ENCODE peak calls at places on chromosomes 1 and 21, in six cellular contexts. T, A, H, F, M and V are unnamed samples.

GRCh38 chr1:18556364-18556763 is 74.3 kb upstream of the PAX7 start:
- DNase-seq in T (peak), A (no peak), H (no peak), F (peak), M (no peak), V (peak)

GRCh38 chr1:53587252-53587992 is 128.2 kb downstream of the DMRTB1 start:
- DNase-seq in T (no peak), A (no peak), H (peak), F (no peak), M (no peak), V (no peak)

GRCh38 chr1:53090227-53091147 is 28.5 kb downstream of the PODN start:
- DNase-seq in T (no peak), A (no peak), H (no peak), F (no peak), M (no peak), V (peak)

GRCh38 chr1:85952460-85952859 is 204.1 kb downstream of the COL24A1 start:
- DNase-seq in T (peak), A (no peak), H (no peak), F (no peak), M (peak), V (no peak)

GRCh38 chr1:44950892-44951291 is 35.5 kb downstream of the EIF2B3 start:
- DNase-seq in T (no peak), A (no peak), H (no peak), F (no peak), M (no peak), V (no peak)

GRCh38 chr1:224867715-224868114 is 61.8 kb upstream of the DNAH14 start:
- DNase-seq in T (no peak), A (no peak), H (no peak), F (no peak), M (peak), V (no peak)

GRCh38 chr1:234326493-234327366 is 46.5 kb upstream of the COA6 start:
- DNase-seq in T (peak), A (peak), H (peak), F (peak), M (peak), V (peak)

GRCh38 chr1:119371800-119372199 is 3.2 kb downstream of the HAO2 start:
- DNase-seq in T (no peak), A (no peak), H (no peak), F (no peak), M (no peak), V (no peak)

GRCh38 chr1:78229344-78229743 is 183.6 kb downstream of the GIPC2 start:
- DNase-seq in T (peak), A (no peak), H (no peak), F (no peak), M (peak), V (peak)

GRCh38 chr1:154019280-154019679 is 28.7 kb downstream of the RPS27 start:
- DNase-seq in T (no peak), A (no peak), H (no peak), F (no peak), M (no peak), V (no peak)

GRCh38 chr1:160550572-160551034 is 27.5 kb upstream of the SLAMF6 start:
- DNase-seq in T (no peak), A (no peak), H (peak), F (peak), M (no peak), V (no peak)

GRCh38 chr1:203703586-203703985 is 61.4 kb upstream of the LAX1 start:
- DNase-seq in T (no peak), A (no peak), H (no peak), F (no peak), M (no peak), V (no peak)

GRCh38 chr1:233737341-233737740 is 123.4 kb downstream of the KCNK1 start:
- DNase-seq in T (no peak), A (no peak), H (no peak), F (no peak), M (no peak), V (peak)

GRCh38 chr1:226549094-226549936 is 751 bp downstream of the STUM start:
- DNase-seq in T (no peak), A (peak), H (peak), F (no peak), M (no peak), V (no peak)
- H4K8ac ChIP-seq in T (no peak), A (no peak), H (no peak), F (no peak), M (no peak), V (no peak)

DNA sequence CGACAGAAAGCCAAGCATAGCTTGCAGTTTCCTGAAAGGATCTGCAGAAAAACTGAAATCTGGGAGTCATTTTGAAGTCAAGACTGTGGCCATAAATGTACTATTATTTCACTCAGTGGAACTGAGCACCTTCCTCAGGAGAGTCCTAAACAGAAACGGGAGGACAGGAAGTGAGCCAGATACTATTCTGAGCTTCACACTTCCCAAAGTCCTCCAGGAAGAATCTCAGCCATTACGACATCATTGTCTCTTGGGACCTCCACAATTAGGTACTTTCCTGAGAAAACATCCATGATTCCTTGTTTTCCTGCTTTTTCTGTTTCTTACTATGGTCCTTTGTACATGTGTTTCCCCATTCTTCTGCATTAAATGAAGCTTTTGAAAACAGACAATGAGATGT is 299.2 kb upstream of the USP25 start:
- DNase-seq in T (no peak), A (no peak), H (no peak), F (no peak), M (peak), V (no peak)
- H4K8ac ChIP-seq in T (no peak), A (no peak), H (no peak), F (no peak), M (no peak), V (no peak)

GRCh38 chr21:43824883-43825609 is 35.7 kb downstream of the RRP1 start:
- DNase-seq in T (no peak), A (no peak), H (no peak), F (no peak), M (no peak), V (no peak)

GRCh38 chr21:43827015-43827611 is 37.7 kb downstream of the RRP1 start:
- DNase-seq in T (peak), A (no peak), H (no peak), F (no peak), M (peak), V (no peak)

GRCh38 chr21:43826623-43826974 is 37.2 kb downstream of the RRP1 start:
- DNase-seq in T (no peak), A (no peak), H (no peak), F (no peak), M (no peak), V (no peak)

GRCh38 chr21:43825610-43825935 is 36.2 kb downstream of the RRP1 start:
- DNase-seq in T (no peak), A (no peak), H (no peak), F (no peak), M (no peak), V (no peak)

GRCh38 chr21:43825936-43826622 is 36.7 kb downstream of the RRP1 start:
- DNase-seq in T (no peak), A (no peak), H (peak), F (peak), M (no peak), V (no peak)
- H4K8ac ChIP-seq in T (no peak), A (peak), H (no peak), F (no peak), M (no peak), V (no peak)

GRCh38 chr1:166920561-166921475 is 44.8 kb upstream of the TADA1 start:
- DNase-seq in T (no peak), A (peak), H (peak), F (peak), M (peak), V (peak)
- H4K8ac ChIP-seq in T (no peak), A (peak), H (no peak), F (peak), M (no peak), V (no peak)

GRCh38 chr21:46372014-46372485 is 48.1 kb downstream of the PCNT start:
- DNase-seq in T (no peak), A (no peak), H (no peak), F (no peak), M (no peak), V (no peak)

GRCh38 chr21:46376231-46376628 is 52.3 kb downstream of the PCNT start:
- DNase-seq in T (no peak), A (no peak), H (no peak), F (no peak), M (no peak), V (no peak)

GRCh38 chr21:46375560-46376230 is 51.7 kb downstream of the PCNT start:
- DNase-seq in T (no peak), A (no peak), H (no peak), F (no peak), M (no peak), V (no peak)

GRCh38 chr21:46376856-46377453 is 53.0 kb downstream of the PCNT start:
- DNase-seq in T (no peak), A (no peak), H (no peak), F (no peak), M (no peak), V (no peak)

DNA sequence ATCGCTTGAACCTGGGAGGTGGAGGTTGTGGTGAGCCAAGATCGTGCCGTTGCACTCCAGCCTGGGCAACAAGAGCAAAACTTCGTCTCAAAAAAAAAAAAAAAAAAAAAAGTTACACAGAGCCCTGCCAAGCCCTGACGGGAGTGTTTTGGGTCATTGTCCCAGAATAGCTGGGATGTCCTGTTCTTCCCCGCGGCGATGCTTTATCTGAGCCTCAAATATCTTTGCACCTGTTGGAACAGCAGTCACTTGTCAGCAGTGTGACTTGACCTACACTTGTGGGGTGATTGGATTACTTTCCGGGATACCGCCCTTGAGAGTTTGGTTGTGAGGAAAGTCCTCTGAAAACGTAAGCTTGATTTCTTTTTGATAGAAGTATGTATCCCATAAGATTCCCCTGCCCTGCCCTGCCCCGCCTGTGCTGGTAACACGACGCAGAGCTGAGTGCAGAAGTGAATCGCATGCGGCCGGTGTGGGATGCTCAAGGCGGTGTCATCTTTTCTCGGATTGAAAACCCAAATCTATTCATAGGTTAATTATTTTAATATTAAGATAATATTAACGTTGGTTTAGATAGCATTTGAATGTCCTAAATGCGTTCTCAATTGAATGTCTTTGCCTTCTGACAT is 50.9 kb downstream of the PCNT start:
- DNase-seq in T (no peak), A (no peak), H (no peak), F (no peak), M (no peak), V (no peak)
- H4K8ac ChIP-seq in T (no peak), A (no peak), H (no peak), F (no peak), M (no peak), V (no peak)

GRCh38 chr1:20430355-20431290 is 55.4 kb downstream of the CAMK2N1 start:
- DNase-seq in T (peak), A (peak), H (peak), F (peak), M (peak), V (no peak)
- H4K8ac ChIP-seq in T (no peak), A (no peak), H (no peak), F (no peak), M (no peak), V (no peak)

DNA sequence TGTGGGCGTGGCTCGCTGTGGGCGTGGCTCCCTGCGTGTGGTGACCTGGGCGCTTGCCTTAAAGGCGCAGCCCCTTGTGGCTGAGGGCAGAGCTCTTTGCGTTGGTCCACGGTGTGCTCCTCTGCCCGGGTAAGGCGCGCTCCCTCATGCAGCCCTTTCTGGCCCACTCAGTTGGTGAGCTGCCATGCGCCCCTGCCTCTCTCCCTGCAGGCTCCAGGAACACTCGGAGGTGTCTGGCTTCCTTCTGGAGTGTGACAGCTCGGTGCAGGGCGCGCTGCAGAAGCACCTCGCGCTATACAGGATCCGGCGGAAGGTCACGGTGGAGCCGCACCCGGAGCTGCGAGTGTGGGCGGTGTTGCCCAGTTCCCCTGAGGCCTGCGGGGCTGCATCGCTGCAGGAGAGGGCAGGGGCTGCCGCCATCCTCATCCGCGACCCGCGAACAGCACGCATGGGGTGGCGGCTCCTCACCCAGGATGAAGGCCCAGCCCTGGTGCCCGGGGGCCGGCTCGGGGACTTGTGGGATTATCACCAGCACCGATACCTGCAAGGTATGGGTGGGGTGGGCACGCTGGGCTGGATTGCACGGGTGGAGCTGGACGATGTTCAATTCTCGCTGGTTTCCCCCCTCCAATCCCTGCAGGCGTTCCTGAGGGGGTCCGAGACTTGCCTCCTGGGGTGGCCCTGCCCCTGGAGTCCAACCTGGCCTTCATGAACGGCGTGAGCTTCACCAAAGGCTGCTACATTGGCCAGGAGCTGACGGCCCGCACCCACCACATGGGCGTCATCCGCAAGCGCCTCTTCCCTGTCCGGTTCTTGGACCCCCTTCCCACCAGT is 9.1 kb downstream of the IBA57 start:
- DNase-seq in T (no peak), A (no peak), H (peak), F (peak), M (no peak), V (no peak)
- H4K8ac ChIP-seq in T (no peak), A (no peak), H (no peak), F (no peak), M (peak), V (no peak)